ENCODE peak calls at places on chromosome 19, in ten cellular contexts. One of them, this sample, is unnamed.

GRCh38 chr19:42471554-42472249 is 29.0 kb upstream of the CXCL17 start:
- DNase-seq in neural progenitor cell: no peak
- DNase-seq in GOT3: no peak
- DNase-seq in cardiac muscle cell: peak
- DNase-seq in bronchial epithelial cell: peak
- DNase-seq in hypothalamus: no peak
- DNase-seq in mammary epithelial cell: peak
- DNase-seq in central memory CD4-positive, alpha-beta T cell: no peak
- DNase-seq in heart left ventricle: no peak
- DNase-seq in NCI-H1092 treated with DMSO at 0.1 percent for 48 hours: no peak
- DNase-seq in this sample: no peak

GRCh38 chr19:14563989-14564650 is 7.7 kb downstream of the NDUFB7 start:
- DNase-seq in NCI-H1092 treated with DMSO at 0.1 percent for 48 hours: no peak
- DNase-seq in hypothalamus: no peak
- DNase-seq in bronchial epithelial cell: peak
- DNase-seq in GOT3: no peak
- DNase-seq in neural progenitor cell: peak
- DNase-seq in heart left ventricle: peak
- DNase-seq in cardiac muscle cell: peak
- DNase-seq in central memory CD4-positive, alpha-beta T cell: peak
- DNase-seq in mammary epithelial cell: peak
- DNase-seq in this sample: peak

GRCh38 chr19:41895745-41896580 is 13.0 kb downstream of the ARHGEF1 start:
- DNase-seq in NCI-H1092 treated with DMSO at 0.1 percent for 48 hours: no peak
- DNase-seq in hypothalamus: no peak
- DNase-seq in neural progenitor cell: peak
- DNase-seq in mammary epithelial cell: no peak
- DNase-seq in bronchial epithelial cell: no peak
- DNase-seq in central memory CD4-positive, alpha-beta T cell: no peak
- DNase-seq in cardiac muscle cell: no peak
- DNase-seq in GOT3: no peak
- DNase-seq in heart left ventricle: no peak
- DNase-seq in this sample: no peak

GRCh38 chr19:46718157-46718933 is 1.4 kb upstream of the PRKD2 start:
- DNase-seq in neural progenitor cell: peak
- DNase-seq in GOT3: no peak
- DNase-seq in mammary epithelial cell: no peak
- DNase-seq in central memory CD4-positive, alpha-beta T cell: peak
- DNase-seq in cardiac muscle cell: peak
- DNase-seq in heart left ventricle: no peak
- DNase-seq in NCI-H1092 treated with DMSO at 0.1 percent for 48 hours: no peak
- DNase-seq in hypothalamus: no peak
- DNase-seq in bronchial epithelial cell: peak
- DNase-seq in this sample: no peak

GRCh38 chr19:49801966-49802661 is 11.0 kb downstream of the FUZ start:
- DNase-seq in heart left ventricle: peak
- DNase-seq in mammary epithelial cell: no peak
- DNase-seq in NCI-H1092 treated with DMSO at 0.1 percent for 48 hours: peak
- DNase-seq in GOT3: no peak
- DNase-seq in neural progenitor cell: peak
- DNase-seq in hypothalamus: peak
- DNase-seq in central memory CD4-positive, alpha-beta T cell: no peak
- DNase-seq in cardiac muscle cell: peak
- DNase-seq in bronchial epithelial cell: no peak
- DNase-seq in this sample: peak

GRCh38 chr19:5691930-5692784 is 2.1 kb downstream of the RPL36 start:
- DNase-seq in heart left ventricle: no peak
- DNase-seq in hypothalamus: no peak
- DNase-seq in central memory CD4-positive, alpha-beta T cell: no peak
- DNase-seq in bronchial epithelial cell: no peak
- DNase-seq in mammary epithelial cell: no peak
- DNase-seq in NCI-H1092 treated with DMSO at 0.1 percent for 48 hours: no peak
- DNase-seq in neural progenitor cell: no peak
- DNase-seq in cardiac muscle cell: no peak
- DNase-seq in GOT3: no peak
- DNase-seq in this sample: no peak

GRCh38 chr19:46015961-46016425 is 6.9 kb downstream of the PGLYRP1 start:
- DNase-seq in bronchial epithelial cell: no peak
- DNase-seq in central memory CD4-positive, alpha-beta T cell: peak
- DNase-seq in mammary epithelial cell: no peak
- DNase-seq in cardiac muscle cell: no peak
- DNase-seq in neural progenitor cell: peak
- DNase-seq in GOT3: no peak
- DNase-seq in heart left ventricle: no peak
- DNase-seq in hypothalamus: no peak
- DNase-seq in NCI-H1092 treated with DMSO at 0.1 percent for 48 hours: no peak
- DNase-seq in this sample: no peak

GRCh38 chr19:51632126-51632525 is 1.9 kb upstream of the SIGLEC5 start:
- DNase-seq in GOT3: no peak
- DNase-seq in cardiac muscle cell: no peak
- DNase-seq in bronchial epithelial cell: no peak
- DNase-seq in central memory CD4-positive, alpha-beta T cell: no peak
- DNase-seq in mammary epithelial cell: no peak
- DNase-seq in neural progenitor cell: no peak
- DNase-seq in heart left ventricle: no peak
- DNase-seq in NCI-H1092 treated with DMSO at 0.1 percent for 48 hours: no peak
- DNase-seq in hypothalamus: no peak
- DNase-seq in this sample: no peak

GRCh38 chr19:10184636-10185035 is 10.1 kb downstream of the DNMT1 start:
- DNase-seq in neural progenitor cell: no peak
- DNase-seq in mammary epithelial cell: peak
- DNase-seq in bronchial epithelial cell: no peak
- DNase-seq in central memory CD4-positive, alpha-beta T cell: no peak
- DNase-seq in hypothalamus: no peak
- DNase-seq in NCI-H1092 treated with DMSO at 0.1 percent for 48 hours: no peak
- DNase-seq in GOT3: no peak
- DNase-seq in heart left ventricle: no peak
- DNase-seq in cardiac muscle cell: no peak
- DNase-seq in this sample: no peak

GRCh38 chr19:16175954-16176353 is 2.6 kb upstream of the CIB3 start:
- DNase-seq in central memory CD4-positive, alpha-beta T cell: no peak
- DNase-seq in mammary epithelial cell: no peak
- DNase-seq in bronchial epithelial cell: no peak
- DNase-seq in GOT3: no peak
- DNase-seq in heart left ventricle: no peak
- DNase-seq in hypothalamus: no peak
- DNase-seq in neural progenitor cell: no peak
- DNase-seq in cardiac muscle cell: no peak
- DNase-seq in NCI-H1092 treated with DMSO at 0.1 percent for 48 hours: no peak
- DNase-seq in this sample: no peak

GRCh38 chr19:2059422-2060201 is 8.6 kb upstream of the MKNK2 start:
- DNase-seq in bronchial epithelial cell: peak
- DNase-seq in central memory CD4-positive, alpha-beta T cell: no peak
- DNase-seq in hypothalamus: no peak
- DNase-seq in GOT3: no peak
- DNase-seq in NCI-H1092 treated with DMSO at 0.1 percent for 48 hours: peak
- DNase-seq in cardiac muscle cell: peak
- DNase-seq in neural progenitor cell: peak
- DNase-seq in heart left ventricle: peak
- DNase-seq in mammary epithelial cell: peak
- DNase-seq in this sample: no peak

GRCh38 chr19:4456843-4457653 is 546 bp downstream of the UBXN6 start:
- DNase-seq in heart left ventricle: peak
- DNase-seq in bronchial epithelial cell: peak
- DNase-seq in NCI-H1092 treated with DMSO at 0.1 percent for 48 hours: peak
- DNase-seq in hypothalamus: peak
- DNase-seq in GOT3: no peak
- DNase-seq in cardiac muscle cell: peak
- DNase-seq in mammary epithelial cell: peak
- DNase-seq in neural progenitor cell: peak
- DNase-seq in central memory CD4-positive, alpha-beta T cell: peak
- DNase-seq in this sample: no peak

GRCh38 chr19:5338661-5339469 is 1.7 kb downstream of the PTPRS start:
- DNase-seq in heart left ventricle: no peak
- DNase-seq in neural progenitor cell: peak
- DNase-seq in NCI-H1092 treated with DMSO at 0.1 percent for 48 hours: peak
- DNase-seq in mammary epithelial cell: no peak
- DNase-seq in hypothalamus: no peak
- DNase-seq in central memory CD4-positive, alpha-beta T cell: no peak
- DNase-seq in bronchial epithelial cell: no peak
- DNase-seq in cardiac muscle cell: no peak
- DNase-seq in GOT3: no peak
- DNase-seq in this sample: no peak

GRCh38 chr19:55641376-55642152 is 762 bp downstream of the ZNF580 start:
- DNase-seq in GOT3: no peak
- DNase-seq in cardiac muscle cell: peak
- DNase-seq in bronchial epithelial cell: no peak
- DNase-seq in hypothalamus: no peak
- DNase-seq in heart left ventricle: no peak
- DNase-seq in NCI-H1092 treated with DMSO at 0.1 percent for 48 hours: no peak
- DNase-seq in mammary epithelial cell: peak
- DNase-seq in neural progenitor cell: peak
- DNase-seq in central memory CD4-positive, alpha-beta T cell: peak
- DNase-seq in this sample: no peak

GRCh38 chr19:49097453-49098288 is 12.4 kb downstream of the SNRNP70 start:
- DNase-seq in bronchial epithelial cell: peak
- DNase-seq in neural progenitor cell: peak
- DNase-seq in central memory CD4-positive, alpha-beta T cell: peak
- DNase-seq in GOT3: peak
- DNase-seq in hypothalamus: peak
- DNase-seq in mammary epithelial cell: peak
- DNase-seq in heart left ventricle: peak
- DNase-seq in NCI-H1092 treated with DMSO at 0.1 percent for 48 hours: peak
- DNase-seq in cardiac muscle cell: peak
- DNase-seq in this sample: peak

GRCh38 chr19:53870485-53870844 is 2.8 kb downstream of the MYADM start:
- DNase-seq in central memory CD4-positive, alpha-beta T cell: no peak
- DNase-seq in bronchial epithelial cell: no peak
- DNase-seq in NCI-H1092 treated with DMSO at 0.1 percent for 48 hours: no peak
- DNase-seq in mammary epithelial cell: no peak
- DNase-seq in cardiac muscle cell: no peak
- DNase-seq in heart left ventricle: no peak
- DNase-seq in GOT3: no peak
- DNase-seq in neural progenitor cell: peak
- DNase-seq in hypothalamus: no peak
- DNase-seq in this sample: no peak

GRCh38 chr19:35774274-35775045 is 904 bp upstream of the ARHGAP33 start:
- DNase-seq in central memory CD4-positive, alpha-beta T cell: no peak
- DNase-seq in NCI-H1092 treated with DMSO at 0.1 percent for 48 hours: no peak
- DNase-seq in bronchial epithelial cell: no peak
- DNase-seq in hypothalamus: no peak
- DNase-seq in neural progenitor cell: peak
- DNase-seq in cardiac muscle cell: no peak
- DNase-seq in GOT3: no peak
- DNase-seq in mammary epithelial cell: no peak
- DNase-seq in heart left ventricle: no peak
- DNase-seq in this sample: no peak

GRCh38 chr19:18846862-18847515 is 15.2 kb downstream of the UPF1 start:
- DNase-seq in central memory CD4-positive, alpha-beta T cell: peak
- DNase-seq in cardiac muscle cell: peak
- DNase-seq in neural progenitor cell: peak
- DNase-seq in GOT3: peak
- DNase-seq in NCI-H1092 treated with DMSO at 0.1 percent for 48 hours: peak
- DNase-seq in hypothalamus: peak
- DNase-seq in mammary epithelial cell: peak
- DNase-seq in bronchial epithelial cell: peak
- DNase-seq in heart left ventricle: peak
- DNase-seq in this sample: peak

GRCh38 chr19:2923510-2923909 is 21.3 kb downstream of the ZNF77 start:
- DNase-seq in bronchial epithelial cell: peak
- DNase-seq in mammary epithelial cell: peak
- DNase-seq in neural progenitor cell: no peak
- DNase-seq in hypothalamus: no peak
- DNase-seq in central memory CD4-positive, alpha-beta T cell: no peak
- DNase-seq in NCI-H1092 treated with DMSO at 0.1 percent for 48 hours: peak
- DNase-seq in GOT3: no peak
- DNase-seq in cardiac muscle cell: peak
- DNase-seq in heart left ventricle: no peak
- DNase-seq in this sample: no peak

GRCh38 chr19:19280561-19280960 is 7.5 kb upstream of the TM6SF2 start:
- DNase-seq in heart left ventricle: no peak
- DNase-seq in bronchial epithelial cell: no peak
- DNase-seq in neural progenitor cell: no peak
- DNase-seq in cardiac muscle cell: peak
- DNase-seq in hypothalamus: no peak
- DNase-seq in central memory CD4-positive, alpha-beta T cell: no peak
- DNase-seq in NCI-H1092 treated with DMSO at 0.1 percent for 48 hours: peak
- DNase-seq in mammary epithelial cell: no peak
- DNase-seq in GOT3: no peak
- DNase-seq in this sample: no peak